ENCODE peak calls at places on chromosomes 5 and 9, in four cellular contexts. D is sigmoid colon, K is stomach, M is transverse colon. S is an unnamed sample. For H3K4me1, the result is how much of the 10 kb centered on the place peaks cover.

GRCh38 chr5:39138892-39139291 is 64.7 kb upstream of the RICTOR start:
- DNase-seq in D (no peak), M (no peak), K (no peak), S (no peak)

GRCh38 chr9:129863059-129863690 is 27.9 kb downstream of the USP20 start:
- DNase-seq in D (no peak), K (peak), M (peak), S (no peak)

GRCh38 chr5:92283521-92283920 is 900.4 kb upstream of the ARRDC3 start:
- DNase-seq in K (no peak), M (no peak), D (no peak), S (no peak)

GRCh38 chr5:38403407-38403806 is 145.0 kb downstream of the EGFLAM start:
- DNase-seq in M (no peak), K (no peak), D (no peak), S (no peak)

GRCh38 chr5:45533692-45534091 is 162.5 kb downstream of the HCN1 start:
- DNase-seq in K (no peak), D (no peak), M (no peak), S (no peak)

GRCh38 chr9:134929560-134930158 is 11.9 kb upstream of the FCN1 start:
- DNase-seq in D (peak), K (no peak), M (no peak), S (no peak)

GRCh38 chr5:149820536-149821503 is 90.7 kb downstream of the PPARGC1B start:
- DNase-seq in D (no peak), K (no peak), M (no peak), S (no peak)

GRCh38 chr9:13480688-13481087 is 201.2 kb upstream of the MPDZ start:
- DNase-seq in K (no peak), D (no peak), M (no peak), S (no peak)

GRCh38 chr5:132225165-132226032 is 2.3 kb downstream of the P4HA2 start:
- DNase-seq in K (peak), M (peak), D (peak), S (peak)

GRCh38 chr5:88883566-88884434 is 816 bp upstream of the MEF2C start:
- DNase-seq in D (peak), M (peak), K (peak), S (peak)

GRCh38 chr9:134689320-134690181 is 47.9 kb downstream of the COL5A1 start:
- DNase-seq in D (peak), M (peak), K (peak), S (peak)

GRCh38 chr5:59661306-59661705 is 232.2 kb downstream of the PDE4D start:
- DNase-seq in K (no peak), M (no peak), D (no peak), S (no peak)

GRCh38 chr5:59124983-59125960 is 542.4 kb downstream of the RAB3C start:
- DNase-seq in K (no peak), M (no peak), D (no peak), S (no peak)

GRCh38 chr5:23332650-23333251 is 174.7 kb upstream of the PRDM9 start:
- DNase-seq in D (no peak), K (no peak), M (no peak), S (no peak)

DNA sequence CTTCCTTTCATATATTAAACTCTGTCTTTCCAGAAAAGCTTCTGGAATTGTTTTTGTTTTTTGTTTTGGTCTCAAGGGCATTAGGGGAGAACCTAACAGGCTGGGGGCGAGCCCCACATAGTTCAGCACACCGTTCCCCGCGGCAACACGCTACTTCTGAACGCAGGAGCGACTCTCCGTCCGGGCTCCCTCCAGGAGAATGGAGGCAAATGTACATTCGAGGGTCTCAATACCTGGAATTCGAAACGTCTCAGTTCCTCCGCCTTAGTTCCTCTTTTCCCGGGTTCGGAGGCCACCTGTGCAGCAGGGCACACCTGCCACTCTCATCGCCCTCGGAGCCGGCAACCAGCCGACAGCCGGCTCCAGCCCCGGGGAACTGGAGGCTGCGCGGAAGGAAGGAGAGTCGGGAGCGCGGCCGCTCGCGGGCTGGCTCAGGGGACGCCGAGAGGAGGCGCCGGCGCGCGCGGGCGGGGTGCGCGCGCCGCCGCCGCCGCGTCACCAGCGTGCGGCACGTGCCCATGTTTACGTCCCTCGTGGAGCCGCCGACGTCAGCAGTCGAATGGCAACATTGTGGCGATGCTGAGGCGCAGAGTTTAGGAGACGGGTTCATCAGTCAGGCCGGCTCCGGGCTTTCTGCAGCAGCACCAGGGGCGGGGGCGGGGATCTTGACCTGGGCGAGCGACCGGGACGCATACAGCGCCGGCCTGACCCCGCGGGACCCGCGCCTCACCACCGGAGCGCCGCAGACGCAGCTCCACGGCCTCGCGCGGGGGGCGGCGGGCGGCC is at the start of gene JMY:
- DNase-seq in K (peak), D (peak), M (peak), S (peak)
- TF ChIP-seq EP300 in K (no peak), D (no peak), M (no peak), S (no peak)

DNA sequence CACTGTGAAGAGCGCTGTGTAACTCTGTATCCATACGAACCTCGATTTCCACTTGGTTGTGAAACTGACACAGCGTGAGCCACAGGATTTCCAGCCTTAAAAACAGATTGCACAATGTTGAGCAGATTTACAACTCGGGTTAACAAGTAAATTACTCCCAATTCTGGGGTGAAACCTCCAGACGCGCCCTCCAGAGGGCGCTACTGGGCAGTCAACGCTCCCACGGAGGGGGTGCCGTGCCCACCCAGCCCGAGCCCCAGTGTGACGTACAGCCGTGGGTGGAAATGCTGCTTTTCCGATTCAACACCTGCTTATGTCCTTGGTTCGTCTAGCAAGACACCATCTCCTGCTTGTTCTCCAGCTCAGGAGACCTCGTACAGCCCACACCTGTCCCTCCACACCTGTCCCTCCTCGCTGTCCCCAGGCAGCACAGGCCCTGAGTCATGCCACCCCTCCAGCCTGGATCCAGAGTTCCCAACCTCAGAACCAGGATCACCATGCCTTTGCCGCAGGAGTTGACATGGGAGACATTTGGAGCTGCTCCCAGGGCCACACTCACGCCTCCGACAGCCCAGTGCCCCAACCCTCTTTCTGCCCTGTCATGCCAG is 34.4 kb upstream of the SLC6A3 start:
- DNase-seq in M (peak), D (no peak), K (peak), S (peak)
- TF ChIP-seq POLR2AphosphoS5 in M (no peak), D (no peak), K (no peak), S (no peak)

GRCh38 chr9:34655394-34655793 is 3.4 kb downstream of the IL11RA start:
- DNase-seq in D (no peak), K (no peak), M (no peak), S (no peak)
- H3K4me1 ChIP-seq in D (under half), K (under half), M (half or more), S (under half)

DNA sequence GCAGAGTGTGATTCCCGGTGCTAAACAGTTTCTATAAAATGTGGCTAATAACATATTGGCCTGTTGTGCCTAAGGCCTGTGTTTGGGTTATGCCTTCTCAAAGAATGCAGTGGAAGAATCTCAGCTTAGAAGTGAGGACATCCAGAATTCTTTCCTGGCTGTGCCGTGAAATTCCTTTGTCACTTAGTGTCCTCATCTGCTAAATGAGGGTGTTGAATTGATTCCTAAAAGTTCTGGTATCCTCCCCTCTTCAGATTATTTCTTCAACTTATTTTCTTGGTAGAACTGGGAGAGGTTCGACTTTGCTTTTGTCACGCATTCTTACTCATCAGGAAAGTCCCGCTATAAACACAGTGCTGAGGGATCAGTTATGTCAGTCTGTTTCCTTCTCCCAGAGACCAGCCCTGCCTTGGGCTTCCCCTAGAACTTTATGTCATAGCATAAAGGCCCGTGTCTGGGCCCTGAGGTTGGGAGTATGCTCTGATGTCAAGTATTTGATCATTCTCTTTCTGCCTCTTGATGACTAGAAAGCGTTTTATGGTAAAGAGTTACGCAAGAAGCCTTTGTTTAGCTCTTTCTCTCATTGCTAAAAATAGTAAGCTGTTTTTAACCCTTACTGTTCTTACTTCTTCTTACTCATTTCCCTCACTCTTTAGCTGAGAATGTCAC is 29.5 kb downstream of the MTAP start:
- DNase-seq in K (no peak), M (no peak), D (no peak), S (peak)
- TF ChIP-seq EP300 in K (no peak), M (no peak), D (no peak), S (no peak)

GRCh38 chr9:96395964-96396363 is 12.5 kb upstream of the SLC35D2 start:
- DNase-seq in D (no peak), K (no peak), M (no peak), S (no peak)

GRCh38 chr9:96394832-96395496 is 11.5 kb upstream of the SLC35D2 start:
- DNase-seq in K (peak), M (no peak), D (no peak), S (no peak)

GRCh38 chr9:96388144-96388543 is 4.6 kb upstream of the SLC35D2 start:
- DNase-seq in K (no peak), M (no peak), D (no peak), S (no peak)

GRCh38 chr9:96392263-96392662 is 8.8 kb upstream of the SLC35D2 start:
- DNase-seq in M (no peak), K (peak), D (peak), S (peak)

DNA sequence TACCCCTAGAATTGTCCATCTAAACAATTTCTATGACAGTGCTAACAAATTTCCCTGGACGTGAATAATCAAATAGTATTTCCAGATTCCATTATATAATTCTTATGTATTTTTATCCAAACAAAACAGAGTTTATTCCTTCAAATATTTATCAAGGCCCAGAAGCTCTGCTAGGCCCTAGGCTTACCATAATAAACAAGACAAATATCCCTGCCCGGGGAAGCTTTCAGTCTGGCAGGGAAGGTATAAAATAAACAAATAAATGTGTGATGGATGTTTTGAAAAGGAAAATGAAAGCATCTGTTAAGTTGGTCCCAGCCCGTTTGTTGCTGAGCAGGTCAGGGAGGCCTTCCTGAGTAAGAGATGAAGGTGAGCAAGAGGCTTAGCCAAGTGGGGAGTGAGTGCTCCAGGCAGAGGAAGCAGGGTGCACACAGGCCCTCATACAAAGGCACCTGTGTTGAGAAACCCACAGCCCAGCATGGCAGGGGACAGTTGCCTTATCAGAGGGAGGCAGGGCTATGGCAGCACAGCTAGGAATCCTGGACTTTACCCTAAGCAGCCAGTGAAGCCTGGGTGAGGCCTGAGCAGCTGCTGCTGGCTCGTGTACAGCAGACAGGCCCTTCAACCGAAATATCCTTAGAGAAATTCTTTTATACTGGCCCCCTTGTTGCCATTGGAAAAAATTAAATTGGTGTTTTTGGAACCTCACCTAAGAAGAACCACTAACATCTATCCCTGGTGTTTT is 7.7 kb upstream of the SLC35D2 start:
- DNase-seq in M (peak), K (peak), D (peak), S (no peak)
- TF ChIP-seq POLR2AphosphoS5 in M (no peak), K (peak), D (no peak), S (no peak)

S was measured in upper lobe of left lung.